ENCODE peak calls at places on chromosomes 2 and 18, in four cellular contexts. V is SK-N-SH, H is HCT116, W is HepG2. M is an unnamed sample.

GRCh38 chr2:223758131-223758840 is 79.1 kb downstream of the AP1S3 start:
- DNase-seq in V (no peak), H (no peak), W (no peak), M (no peak)

GRCh38 chr18:76518073-76518472 is 23.0 kb upstream of the ZNF516 start:
- DNase-seq in V (no peak), H (no peak), W (no peak), M (no peak)

GRCh38 chr2:11679491-11680130 is 9.6 kb upstream of the NTSR2 start:
- DNase-seq in V (no peak), H (no peak), W (no peak), M (no peak)

GRCh38 chr18:68660355-68661183 is 54.3 kb downstream of the TMX3 start:
- DNase-seq in V (peak), H (peak), W (peak), M (peak)

GRCh38 chr2:66509326-66509811 is 74.4 kb downstream of the MEIS1 start:
- DNase-seq in V (no peak), H (no peak), W (no peak), M (no peak)

GRCh38 chr2:241933175-241933911 is 63.8 kb downstream of the RTP5 start:
- DNase-seq in V (no peak), H (no peak), W (no peak), M (no peak)

GRCh38 chr18:62878305-62878704 is 163.0 kb downstream of the PHLPP1 start:
- DNase-seq in V (no peak), H (no peak), W (no peak), M (no peak)

GRCh38 chr2:158753561-158754302 is 41.4 kb upstream of the DAPL1 start:
- DNase-seq in V (peak), H (peak), W (peak), M (peak)

GRCh38 chr2:218323526-218324472 is 31.5 kb upstream of the TMBIM1 start:
- DNase-seq in V (no peak), H (no peak), W (peak), M (no peak)

GRCh38 chr2:127655209-127656073 is 9.5 kb downstream of the GPR17 start:
- DNase-seq in V (no peak), H (no peak), W (no peak), M (no peak)

GRCh38 chr18:67651438-67651837 is 134.9 kb upstream of the DSEL start:
- DNase-seq in V (no peak), H (no peak), W (no peak), M (no peak)

GRCh38 chr2:239975665-239976064 is 49.5 kb downstream of the NDUFA10 start:
- DNase-seq in V (no peak), H (no peak), W (no peak), M (no peak)

GRCh38 chr2:5544205-5544786 is 147.9 kb upstream of the SOX11 start:
- DNase-seq in V (no peak), H (no peak), W (no peak), M (no peak)

GRCh38 chr2:155872396-155872795 is 460.1 kb downstream of the NR4A2 start:
- DNase-seq in V (no peak), H (no peak), W (no peak), M (no peak)

GRCh38 chr2:48400553-48401179 is 129.3 kb upstream of the STON1 start:
- DNase-seq in V (no peak), H (no peak), W (no peak), M (no peak)

GRCh38 chr2:175137793-175138192 is 30.2 kb downstream of the ATF2 start:
- DNase-seq in V (no peak), H (no peak), W (no peak), M (no peak)

GRCh38 chr2:46173636-46174253 is 123.5 kb upstream of the EPAS1 start:
- DNase-seq in V (no peak), H (no peak), W (peak), M (no peak)

GRCh38 chr2:202185816-202186221 is 52.6 kb downstream of the SUMO1 start:
- DNase-seq in V (no peak), H (no peak), W (peak), M (no peak)

GRCh38 chr2:95349568-95350319 is 52.6 kb downstream of the KCNIP3 start:
- DNase-seq in V (no peak), H (no peak), W (no peak), M (no peak)

GRCh38 chr2:184815824-184816223 is 217.5 kb downstream of the ZNF804A start:
- DNase-seq in V (no peak), H (no peak), W (no peak), M (no peak)

GRCh38 chr2:170679607-170680079 is 35.5 kb upstream of the SP5 start:
- DNase-seq in V (no peak), H (no peak), W (peak), M (no peak)

GRCh38 chr2:159265171-159265576 is 21.3 kb downstream of the WDSUB1 start:
- DNase-seq in V (no peak), H (peak), W (peak), M (no peak)

GRCh38 chr2:79512442-79513401 is at the start of gene CTNNA2:
- DNase-seq in V (peak), H (no peak), W (peak), M (peak)

GRCh38 chr2:5665066-5665465 is 27.1 kb upstream of the SOX11 start:
- DNase-seq in V (no peak), H (no peak), W (no peak), M (no peak)

GRCh38 chr2:202529389-202529788 is 105.4 kb upstream of the FAM117B start:
- DNase-seq in V (no peak), H (no peak), W (no peak), M (no peak)

GRCh38 chr2:74206180-74206688 is 7.8 kb downstream of the MTHFD2 start:
- DNase-seq in V (no peak), H (no peak), W (no peak), M (peak)

DNA sequence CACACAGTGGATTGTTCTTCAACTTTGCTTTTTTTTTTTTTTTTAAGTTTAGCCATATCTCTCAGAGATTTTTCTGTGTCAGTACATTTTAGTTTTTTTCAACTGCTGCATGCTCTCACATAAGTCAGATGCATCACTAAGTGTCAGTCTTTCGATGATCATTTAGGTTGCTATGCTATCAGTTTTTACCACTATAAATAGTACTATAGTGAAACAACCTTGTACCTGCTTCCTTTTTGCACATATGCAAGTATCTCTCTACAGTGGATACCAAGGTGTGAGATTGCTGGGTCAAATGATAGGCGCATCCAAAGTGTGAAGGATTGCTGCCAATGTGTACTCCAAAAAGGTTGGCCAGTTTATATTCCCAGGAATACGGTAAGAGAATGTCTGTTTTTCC is 33.5 kb upstream of the MAP4K3 start:
- DNase-seq in V (no peak), H (no peak), W (no peak), M (no peak)
- TF ChIP-seq ELF1 in V (no peak), H (no peak), W (no peak), M (no peak)

GRCh38 chr2:113167115-113167932 is 6.4 kb upstream of the PSD4 start:
- DNase-seq in V (no peak), H (no peak), W (peak), M (no peak)
- TF ChIP-seq REST in V (no peak), H (no peak), W (no peak), M (no peak)

DNA sequence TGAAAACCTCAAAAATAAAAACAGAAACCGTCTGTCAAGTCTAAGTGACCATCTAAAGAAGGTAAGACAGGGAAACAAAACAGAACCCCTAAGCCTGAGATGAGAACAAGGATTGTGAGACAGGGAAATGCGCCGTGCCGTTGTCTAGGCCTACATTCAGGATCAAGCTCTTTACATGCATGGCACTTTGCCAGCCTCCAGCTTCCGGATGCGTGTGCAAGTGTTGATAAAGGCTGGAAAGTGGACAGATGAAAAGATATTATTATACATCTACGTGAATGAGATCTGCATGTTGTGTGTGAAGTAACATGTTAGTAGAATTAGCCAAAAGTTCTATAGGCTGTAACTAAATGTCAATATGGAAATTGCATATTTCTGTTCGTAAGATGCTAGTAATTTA is 28.6 kb upstream of the TMEM87B start:
- DNase-seq in V (peak), H (no peak), W (no peak), M (peak)
- TF ChIP-seq ELF1 in V (no peak), H (no peak), W (no peak), M (peak)

GRCh38 chr2:138771534-138771933 is 8.7 kb downstream of the NXPH2 start:
- DNase-seq in V (no peak), H (no peak), W (no peak), M (no peak)

GRCh38 chr2:138762515-138762914 is 17.7 kb downstream of the NXPH2 start:
- DNase-seq in V (no peak), H (no peak), W (no peak), M (no peak)

GRCh38 chr2:138767101-138767500 is 13.1 kb downstream of the NXPH2 start:
- DNase-seq in V (no peak), H (no peak), W (no peak), M (no peak)

GRCh38 chr2:138763971-138764370 is 16.2 kb downstream of the NXPH2 start:
- DNase-seq in V (no peak), H (no peak), W (no peak), M (no peak)

DNA sequence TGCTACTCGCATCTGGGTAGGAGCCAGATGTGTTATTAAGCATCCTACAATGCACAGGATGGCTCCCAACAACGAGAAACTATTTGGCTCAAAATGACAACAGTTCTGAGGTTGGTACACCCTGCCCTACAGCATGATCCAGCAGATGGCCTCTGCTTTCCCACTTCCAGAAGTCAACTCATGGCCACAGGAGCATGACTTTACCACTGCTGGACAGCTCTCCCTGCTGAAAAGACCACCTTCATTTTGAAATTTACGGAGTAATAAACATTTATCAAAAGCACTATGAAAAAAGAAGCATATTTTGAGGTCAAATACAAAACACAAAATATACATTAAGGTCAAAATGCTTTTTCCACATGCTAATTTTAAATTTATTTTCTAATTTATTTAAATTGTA is 13.7 kb downstream of the NXPH2 start:
- DNase-seq in V (no peak), H (no peak), W (no peak), M (no peak)
- TF ChIP-seq REST in V (no peak), H (peak), W (peak), M (no peak)

GRCh38 chr18:44716697-44717163 is 36.0 kb downstream of the SETBP1 start:
- DNase-seq in V (no peak), H (no peak), W (no peak), M (no peak)

GRCh38 chr18:44715841-44716240 is 35.2 kb downstream of the SETBP1 start:
- DNase-seq in V (no peak), H (no peak), W (no peak), M (no peak)

GRCh38 chr18:44714376-44714775 is 33.7 kb downstream of the SETBP1 start:
- DNase-seq in V (no peak), H (no peak), W (no peak), M (no peak)

GRCh38 chr18:44713435-44713834 is 32.7 kb downstream of the SETBP1 start:
- DNase-seq in V (no peak), H (no peak), W (no peak), M (no peak)

DNA sequence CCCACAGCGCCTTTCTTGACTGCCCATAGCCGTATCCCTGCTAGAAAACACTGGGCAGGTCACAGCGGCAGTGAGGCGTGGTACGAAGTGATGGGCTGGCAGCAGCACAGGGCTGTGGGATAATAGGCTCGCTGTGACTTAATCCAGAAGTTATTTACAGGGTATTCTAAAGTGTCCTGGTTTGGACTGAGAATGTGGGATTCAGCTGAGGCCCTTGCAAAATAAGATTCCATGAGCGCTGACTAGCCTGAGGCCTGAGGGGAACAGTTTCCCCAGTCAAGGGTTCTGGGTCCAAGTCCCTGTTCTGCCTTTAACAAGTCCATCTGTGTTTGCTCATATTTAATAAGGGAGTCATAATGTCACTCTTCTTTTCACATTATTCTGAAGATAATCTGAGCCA is 34.6 kb downstream of the SETBP1 start:
- DNase-seq in V (no peak), H (no peak), W (no peak), M (no peak)
- TF ChIP-seq ELF1 in V (no peak), H (no peak), W (no peak), M (no peak)

DNA sequence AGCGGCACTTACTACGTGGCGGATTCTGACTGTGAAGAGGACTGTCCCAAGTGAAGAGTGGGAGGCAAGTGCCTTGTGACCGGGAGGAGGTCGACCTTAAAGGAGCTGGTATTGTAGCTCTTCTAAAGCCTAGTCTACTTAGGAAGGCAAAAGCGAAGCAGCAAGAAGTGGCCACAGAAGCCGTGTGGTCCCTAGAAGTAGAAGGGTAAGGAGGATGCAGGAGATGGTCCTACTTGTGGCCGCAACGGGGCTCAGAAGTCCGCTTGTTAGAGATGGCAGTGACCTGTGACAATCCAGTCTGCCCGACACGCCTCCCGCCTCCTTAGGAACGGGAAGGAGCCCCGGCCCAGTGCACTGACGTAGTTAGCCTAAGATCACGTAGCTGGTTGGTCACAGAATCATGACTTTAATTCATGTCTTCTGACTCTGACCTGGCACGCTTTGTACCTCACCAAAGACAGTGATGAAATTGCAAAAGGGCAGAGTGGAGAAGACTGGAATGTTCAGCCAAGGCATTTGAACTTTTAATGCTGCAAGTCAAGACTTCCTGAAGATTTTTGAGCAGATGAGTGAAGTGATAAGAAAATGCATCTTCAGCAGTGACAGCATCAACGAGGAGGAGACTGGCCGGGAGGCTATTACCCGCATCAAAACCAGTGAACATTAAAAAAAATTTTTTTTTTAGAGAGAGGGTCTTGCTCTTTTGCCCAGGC is 748 bp upstream of the EIF2AK3 start:
- DNase-seq in V (peak), H (peak), W (no peak), M (peak)
- TF ChIP-seq REST in V (peak), H (no peak), W (no peak), M (peak)

DNA sequence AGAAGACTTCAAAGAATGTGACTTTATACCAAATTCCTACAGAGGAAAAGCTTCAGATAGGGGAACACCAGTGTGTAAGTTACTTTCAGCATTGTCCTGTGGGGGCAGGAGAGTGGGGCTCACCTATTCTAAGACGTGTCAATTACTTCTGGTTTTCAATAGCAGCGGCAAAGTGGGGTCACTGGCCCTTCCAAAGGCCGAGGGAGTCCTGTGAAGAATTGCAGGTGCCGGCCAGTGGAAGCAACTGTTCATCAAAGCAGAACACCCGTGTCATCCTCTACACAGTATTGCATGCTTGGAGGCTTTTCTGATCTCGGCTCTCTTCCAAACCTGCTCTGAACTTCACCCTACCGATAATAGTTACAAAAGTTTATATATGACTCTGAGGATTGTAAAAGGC is 1176.5 kb upstream of the TMEFF2 start:
- DNase-seq in V (no peak), H (no peak), W (no peak), M (no peak)
- TF ChIP-seq ELF1 in V (no peak), H (no peak), W (no peak), M (no peak)

DNA sequence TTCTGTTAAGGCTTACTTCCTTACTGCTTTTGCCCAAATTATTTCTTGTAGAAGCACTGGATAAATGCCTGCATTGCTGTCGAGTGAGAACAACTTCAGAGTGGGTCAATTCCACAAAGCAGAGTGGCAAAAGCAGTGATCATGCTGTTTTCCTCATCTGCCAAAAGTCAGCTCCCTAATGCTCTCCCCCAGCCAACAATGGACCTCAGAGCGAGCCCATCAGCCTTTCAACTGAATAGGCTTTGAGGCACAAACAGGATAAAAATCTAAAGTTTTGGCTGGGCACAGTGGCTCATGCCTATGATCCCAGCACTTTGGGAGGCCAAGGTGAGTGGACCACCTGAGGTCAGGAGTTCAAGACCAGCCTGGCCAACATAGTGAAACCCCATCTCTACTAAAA is 222.7 kb downstream of the TCF4 start:
- DNase-seq in V (no peak), H (no peak), W (no peak), M (no peak)
- TF ChIP-seq REST in V (no peak), H (no peak), W (no peak), M (no peak)